ENCODE peak calls at places on chromosomes 11 and 22, in four cellular contexts. G, J, N and R are unnamed samples.
A peak's percentile ranks its signal among the peaks of the same experiment; 100 is the strongest.

GRCh38 chr22:22714600-22715361 is 70.4 kb downstream of the GGTLC2 start:
- DNase-seq in G (peak; percentile 52), J (no peak), N (no peak), R (no peak)

GRCh38 chr11:64359712-64360402 is 895 bp downstream of the RPS6KA4 start:
- DNase-seq in G (peak; percentile 53), J (no peak), N (no peak), R (no peak)

GRCh38 chr11:18229501-18229900 is 7.1 kb downstream of the SAA4 start:
- DNase-seq in G (peak; percentile 49), J (no peak), N (no peak), R (no peak)

GRCh38 chr22:38318792-38319773 is 1.9 kb upstream of the CSNK1E start:
- DNase-seq in G (no peak), J (no peak), N (no peak), R (no peak)

GRCh38 chr11:79253280-79253679 is 187.6 kb downstream of the TENM4 start:
- DNase-seq in G (no peak), J (no peak), N (no peak), R (no peak)

GRCh38 chr11:26753738-26754504 is 32.1 kb upstream of the SLC5A12 start:
- DNase-seq in G (no peak), J (no peak), N (peak; percentile 59), R (peak; percentile 30)

GRCh38 chr22:46674906-46675305 is 54.7 kb downstream of the GRAMD4 start:
- DNase-seq in G (no peak), J (peak; percentile 32), N (no peak), R (no peak)

GRCh38 chr11:69470301-69470700 is 11.2 kb upstream of the LINC01488 start:
- DNase-seq in G (no peak), J (no peak), N (no peak), R (no peak)

GRCh38 chr11:47950396-47950795 is 30.0 kb upstream of the PTPRJ start:
- DNase-seq in G (peak; percentile 75), J (peak; percentile 42), N (no peak), R (no peak)

GRCh38 chr22:32329202-32329645 is 28.4 kb upstream of the RFPL3 start:
- DNase-seq in G (no peak), J (no peak), N (no peak), R (no peak)

GRCh38 chr22:49525776-49526535 is 301.7 kb downstream of the BRD1 start:
- DNase-seq in G (no peak), J (no peak), N (no peak), R (no peak)

GRCh38 chr22:17712441-17712840 is 61.8 kb downstream of the BID start:
- DNase-seq in G (no peak), J (no peak), N (peak; percentile 32), R (no peak)

GRCh38 chr11:17560281-17561110 is 13.4 kb downstream of the OTOG start:
- DNase-seq in G (no peak), J (no peak), N (no peak), R (no peak)

GRCh38 chr11:73971175-73971719 is 11.4 kb downstream of the UCP2 start:
- DNase-seq in G (no peak), J (no peak), N (no peak), R (no peak)

GRCh38 chr11:133892584-133893380 is 47.5 kb upstream of the SPATA19 start:
- DNase-seq in G (no peak), J (no peak), N (no peak), R (no peak)

GRCh38 chr11:119484741-119485605 is 62.0 kb upstream of the THY1 start:
- DNase-seq in G (no peak), J (no peak), N (no peak), R (peak; percentile 70)

GRCh38 chr11:63443714-63444113 is 47.3 kb downstream of the PLAAT5 start:
- DNase-seq in G (no peak), J (peak; percentile 35), N (no peak), R (no peak)

GRCh38 chr11:115623021-115623451 is 118.8 kb upstream of the CADM1 start:
- DNase-seq in G (no peak), J (no peak), N (peak; percentile 46), R (no peak)

GRCh38 chr11:2484576-2485125 is 39.8 kb downstream of the KCNQ1 start:
- DNase-seq in G (peak; percentile 1), J (no peak), N (no peak), R (no peak)

GRCh38 chr11:115447273-115447864 is 56.8 kb downstream of the CADM1 start:
- DNase-seq in G (no peak), J (no peak), N (no peak), R (no peak)

GRCh38 chr11:35372565-35373283 is 46.6 kb downstream of the SLC1A2 start:
- DNase-seq in G (no peak), J (no peak), N (no peak), R (no peak)